ENCODE peak calls at places on chromosomes 5 and 9, in four cellular contexts. P is lower lobe of right lung, M is adrenal gland, C is fibroblast of lung. Q is an unnamed sample.

GRCh38 chr9:122075135-122076030 is 17.7 kb downstream of the TTLL11 start:
- DNase-seq in P (no peak), M (no peak), C (no peak), Q (no peak)

GRCh38 chr9:96646081-96646991 is 8.8 kb downstream of the PRXL2C start:
- DNase-seq in P (no peak), M (peak; percentile 13), C (peak; percentile 89), Q (no peak)

GRCh38 chr5:58378613-58379385 is 81.1 kb downstream of the PLK2 start:
- DNase-seq in P (no peak), M (no peak), C (no peak), Q (no peak)

GRCh38 chr9:81002242-81002641 is 687.1 kb downstream of the TLE1 start:
- DNase-seq in P (no peak), M (no peak), C (no peak), Q (no peak)

GRCh38 chr5:123540534-123540933 is 28.6 kb downstream of the CSNK1G3 start:
- DNase-seq in P (no peak), M (no peak), C (no peak), Q (no peak)

GRCh38 chr9:110767559-110768063 is 99.0 kb downstream of the MUSK start:
- DNase-seq in P (no peak), M (no peak), C (peak; percentile 85), Q (peak; percentile 24)

GRCh38 chr5:170562166-170562565 is 58.3 kb downstream of the KCNIP1 start:
- DNase-seq in P (no peak), M (no peak), C (no peak), Q (no peak)

GRCh38 chr5:157366741-157367684 is 93.0 kb upstream of the NIPAL4 start:
- DNase-seq in P (no peak), M (peak; percentile 24), C (peak; percentile 82), Q (peak; percentile 23)

GRCh38 chr9:87601595-87601994 is 103.9 kb downstream of the DAPK1 start:
- DNase-seq in P (no peak), M (no peak), C (no peak), Q (no peak)

GRCh38 chr9:75033789-75034473 is 5.8 kb upstream of the CARNMT1 start:
- DNase-seq in P (no peak), M (no peak), C (peak; percentile 55), Q (no peak)

GRCh38 chr9:121185774-121186403 is 15.8 kb downstream of the RAB14 start:
- DNase-seq in P (no peak), M (no peak), C (no peak), Q (no peak)

GRCh38 chr5:5687113-5687512 is 264.6 kb downstream of the ICE1 start:
- DNase-seq in P (no peak), M (no peak), C (no peak), Q (no peak)

GRCh38 chr9:127567119-127567897 is 44.8 kb upstream of the STXBP1 start:
- DNase-seq in P (peak; percentile 85), M (peak; percentile 82), C (no peak), Q (peak; percentile 72)

GRCh38 chr5:172454355-172455086 is at the start of gene SH3PXD2B:
- DNase-seq in P (peak; percentile 79), M (peak; percentile 71), C (peak; percentile 77), Q (peak; percentile 79)

GRCh38 chr9:136292591-136293448 is 11.1 kb downstream of the CCDC187 start:
- DNase-seq in P (no peak), M (no peak), C (no peak), Q (no peak)

GRCh38 chr9:71223953-71224538 is 102.6 kb upstream of the TRPM3 start:
- DNase-seq in P (no peak), M (no peak), C (no peak), Q (no peak)

GRCh38 chr9:79976501-79977444 is 405.0 kb downstream of the TLE4 start:
- DNase-seq in P (no peak), M (no peak), C (no peak), Q (no peak)

GRCh38 chr5:90227688-90228087 is 181.9 kb downstream of the CETN3 start:
- DNase-seq in P (no peak), M (no peak), C (no peak), Q (no peak)

GRCh38 chr5:122093415-122093814 is 15.4 kb upstream of the LOX start:
- DNase-seq in P (no peak), M (no peak), C (peak; percentile 70), Q (no peak)

GRCh38 chr5:61311836-61312808 is 19.9 kb upstream of the ZSWIM6 start:
- DNase-seq in P (no peak), M (no peak), C (peak; percentile 94), Q (no peak)

GRCh38 chr5:149464796-149465489 is 85.9 kb upstream of the IL17B start:
- DNase-seq in P (no peak), M (peak; percentile 81), C (peak; percentile 70), Q (no peak)

GRCh38 chr5:52554297-52554696 is 233.4 kb upstream of the ITGA1 start:
- DNase-seq in P (no peak), M (no peak), C (no peak), Q (no peak)

GRCh38 chr9:131273146-131273545 is 3.2 kb downstream of the FAM78A start:
- DNase-seq in P (peak; percentile 68), M (peak; percentile 39), C (no peak), Q (peak; percentile 85)

GRCh38 chr5:133361922-133362321 is 250.4 kb downstream of the FSTL4 start:
- DNase-seq in P (no peak), M (no peak), C (no peak), Q (no peak)

GRCh38 chr5:134581241-134581981 is 51.2 kb downstream of the SAR1B start:
- DNase-seq in P (no peak), M (peak; percentile 45), C (no peak), Q (no peak)
- TF ChIP-seq CTCF in P (no peak), M (no peak), C (no peak), Q (no peak)

GRCh38 chr5:78552729-78553341 is 95.7 kb downstream of the LHFPL2 start:
- DNase-seq in P (no peak), M (no peak), C (no peak), Q (no peak)

GRCh38 chr5:78553991-78554390 is 94.6 kb downstream of the LHFPL2 start:
- DNase-seq in P (no peak), M (no peak), C (no peak), Q (no peak)

GRCh38 chr5:78553578-78553977 is 95.0 kb downstream of the LHFPL2 start:
- DNase-seq in P (no peak), M (no peak), C (no peak), Q (no peak)

GRCh38 chr5:78555870-78556269 is 92.7 kb downstream of the LHFPL2 start:
- DNase-seq in P (no peak), M (no peak), C (no peak), Q (no peak)

DNA sequence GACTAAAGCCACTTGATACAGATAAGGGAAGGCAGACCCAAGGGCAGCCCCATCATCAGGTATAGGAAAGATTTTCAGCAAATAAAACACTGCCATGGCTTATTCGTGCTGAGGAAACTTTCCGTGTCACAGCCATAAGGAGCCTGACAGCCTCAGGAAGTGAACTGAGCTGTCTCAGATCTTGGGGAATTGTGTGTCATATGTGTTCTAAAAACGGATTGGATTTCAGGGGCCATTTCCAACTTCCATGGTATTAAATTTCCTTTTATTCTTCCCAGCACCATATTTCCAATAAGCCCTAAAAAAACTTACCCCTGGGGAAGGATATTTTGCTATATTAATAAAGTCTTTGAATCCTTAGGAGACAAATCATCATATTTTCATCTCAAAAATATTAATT is 94.0 kb downstream of the LHFPL2 start:
- DNase-seq in P (no peak), M (no peak), C (no peak), Q (no peak)
- H3K27ac ChIP-seq in P (no peak overlapping the region), M (no peak overlapping the region), C (no peak overlapping the region), Q (no peak overlapping the region)

GRCh38 chr9:38027714-38028113 is 41.3 kb downstream of the SHB start:
- DNase-seq in P (no peak), M (no peak), C (no peak), Q (no peak)

GRCh38 chr9:38025166-38025565 is 43.9 kb downstream of the SHB start:
- DNase-seq in P (no peak), M (no peak), C (no peak), Q (no peak)

GRCh38 chr9:38026021-38026809 is 42.8 kb downstream of the SHB start:
- DNase-seq in P (no peak), M (peak; percentile 49), C (peak; percentile 92), Q (peak; percentile 61)

GRCh38 chr9:38024036-38024681 is 44.9 kb downstream of the SHB start:
- DNase-seq in P (peak; percentile 75), M (peak; percentile 49), C (peak; percentile 69), Q (peak; percentile 46)

DNA sequence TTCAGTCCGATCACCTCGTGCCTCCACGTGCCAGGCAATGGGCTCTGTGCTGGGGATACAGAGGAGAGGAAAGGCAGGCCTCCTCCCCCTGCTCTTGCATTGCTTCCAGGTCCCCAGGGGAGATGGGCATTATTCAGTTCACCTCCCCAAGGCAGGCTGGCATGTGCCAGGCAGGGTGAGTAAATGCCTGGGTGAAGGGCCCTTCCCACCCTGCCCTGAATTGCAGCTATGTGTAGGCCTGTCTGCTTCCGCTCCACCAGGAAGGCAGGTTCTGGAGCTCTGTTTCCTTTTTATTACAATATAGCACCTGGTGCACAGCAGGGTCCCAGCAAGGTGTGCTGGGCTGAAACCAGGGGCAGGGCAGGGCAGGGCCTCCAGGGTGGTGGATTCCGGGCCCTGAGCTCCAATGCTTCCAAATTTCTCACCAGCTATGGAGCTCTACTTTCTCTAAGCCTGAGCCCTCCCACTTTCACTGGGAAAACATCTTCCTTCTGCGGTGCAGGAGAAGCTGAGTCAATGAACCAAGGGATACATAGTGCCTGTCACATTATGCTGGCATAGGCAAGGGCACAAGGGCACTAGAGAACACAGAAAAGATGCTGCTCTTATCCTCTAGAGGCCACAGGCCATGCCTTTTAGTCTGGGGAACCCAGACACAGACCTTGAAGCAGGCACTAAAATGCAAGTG is 42.0 kb downstream of the SHB start:
- DNase-seq in P (no peak), M (no peak), C (no peak), Q (no peak)
- H3K4me3 ChIP-seq in P (no peak overlapping the region), M (no peak overlapping the region), C (no peak overlapping the region), Q (no peak overlapping the region)

DNA sequence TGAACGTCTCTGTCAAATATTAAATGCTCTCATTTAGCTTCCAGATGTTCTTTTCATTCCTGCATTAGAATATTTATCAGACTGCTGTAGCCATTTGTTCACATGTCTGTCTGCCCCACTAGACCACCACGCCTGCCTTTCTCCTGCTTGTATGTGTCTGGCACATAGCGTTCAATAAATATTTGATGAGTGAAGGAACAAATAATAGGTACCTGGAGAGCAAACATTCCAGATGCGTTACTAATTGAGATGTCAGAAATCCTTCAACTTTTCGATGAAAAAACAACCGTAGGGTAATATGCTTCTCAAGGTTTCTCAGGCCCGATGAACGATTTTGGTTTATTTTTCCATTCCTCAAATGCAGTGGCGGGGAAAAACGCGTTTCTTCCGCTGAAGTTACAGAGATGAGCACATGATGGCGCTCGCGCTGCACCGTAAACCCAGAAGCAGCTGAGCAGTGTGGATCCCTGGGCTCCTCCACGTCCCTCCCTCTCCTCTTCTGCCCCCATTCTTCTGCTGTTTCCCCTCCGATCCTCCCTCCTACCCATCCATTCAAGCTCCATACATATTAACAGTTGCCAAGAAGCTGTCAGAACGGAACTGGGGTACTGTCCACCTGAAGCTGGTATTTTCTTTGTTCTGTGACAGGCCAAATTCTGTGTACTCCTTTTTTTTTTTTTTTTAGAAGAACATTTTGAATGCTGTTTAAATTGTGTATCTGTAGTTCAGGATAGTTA is 245.4 kb downstream of the MPDZ start:
- DNase-seq in P (peak; percentile 65), M (peak; percentile 62), C (peak; percentile 76), Q (peak; percentile 56)
- TF ChIP-seq CTCF in P (peak; percentile 64), M (peak; percentile 45), C (peak; percentile 81), Q (peak; percentile 75)

Q was measured in heart left ventricle.